ENCODE peak calls at places on chromosomes 16 and 17, in four cellular contexts. Z, D, G and K are unnamed samples.

GRCh38 chr16:78323315-78323714 is 223.9 kb downstream of the WWOX start:
- DNase-seq in Z (no peak), D (no peak), G (no peak), K (no peak)

GRCh38 chr17:39863244-39863917 is 731 bp downstream of the IKZF3 start:
- DNase-seq in Z (no peak), D (no peak), G (no peak), K (no peak)

GRCh38 chr17:4940625-4941021 is 555 bp downstream of the RNF167 start:
- DNase-seq in Z (no peak), D (no peak), G (peak), K (no peak)

GRCh38 chr17:80025796-80026195 is 9.9 kb downstream of the TBC1D16 start:
- DNase-seq in Z (peak), D (no peak), G (no peak), K (no peak)

GRCh38 chr17:32274643-32275042 is 9.0 kb downstream of the RHBDL3 start:
- DNase-seq in Z (no peak), D (no peak), G (no peak), K (no peak)

GRCh38 chr16:89565506-89566372 is 5.3 kb downstream of the RPL13 start:
- DNase-seq in Z (peak), D (no peak), G (peak), K (peak)

GRCh38 chr17:49035470-49036269 is 38.5 kb downstream of the IGF2BP1 start:
- DNase-seq in Z (peak), D (peak), G (peak), K (peak)

GRCh38 chr16:1002399-1003161 is 21.0 kb downstream of the SOX8 start:
- DNase-seq in Z (no peak), D (peak), G (no peak), K (no peak)

GRCh38 chr17:82396601-82397435 is 21.3 kb upstream of the HEXD start:
- DNase-seq in Z (no peak), D (no peak), G (no peak), K (no peak)

GRCh38 chr16:63921737-63922136 is 1200.1 kb downstream of the CDH11 start:
- DNase-seq in Z (no peak), D (no peak), G (no peak), K (no peak)

GRCh38 chr17:27389542-27390140 is 66.6 kb upstream of the KSR1 start:
- DNase-seq in Z (no peak), D (no peak), G (no peak), K (no peak)

GRCh38 chr17:66724581-66725341 is 110.2 kb upstream of the CACNG5 start:
- DNase-seq in Z (peak), D (no peak), G (no peak), K (peak)

GRCh38 chr17:74008196-74008595 is 195.3 kb upstream of the RPL38 start:
- DNase-seq in Z (peak), D (peak), G (no peak), K (no peak)

GRCh38 chr17:31546650-31547049 is 155.2 kb downstream of the RAB11FIP4 start:
- DNase-seq in Z (no peak), D (no peak), G (no peak), K (no peak)

GRCh38 chr17:57279432-57279831 is 23.1 kb downstream of the MSI2 start:
- DNase-seq in Z (no peak), D (no peak), G (no peak), K (no peak)

GRCh38 chr16:4641306-4641687 is 16.7 kb downstream of the MGRN1 start:
- DNase-seq in Z (no peak), D (no peak), G (no peak), K (no peak)

GRCh38 chr17:50564916-50565315 is 4.4 kb downstream of the CACNA1G start:
- DNase-seq in Z (no peak), D (no peak), G (peak), K (peak)

GRCh38 chr16:80687606-80688005 is 116.8 kb downstream of the CDYL2 start:
- DNase-seq in Z (no peak), D (no peak), G (no peak), K (no peak)

GRCh38 chr16:3637371-3637923 is 17.0 kb upstream of the DNASE1 start:
- DNase-seq in Z (no peak), D (no peak), G (no peak), K (no peak)

GRCh38 chr16:71826533-71827017 is 17.9 kb upstream of the AP1G1 start:
- DNase-seq in Z (no peak), D (no peak), G (no peak), K (no peak)

GRCh38 chr17:49505854-49506253 is 10.8 kb downstream of the NGFR start:
- DNase-seq in Z (no peak), D (no peak), G (peak), K (no peak)

GRCh38 chr16:69522732-69523404 is 42.9 kb upstream of the NFAT5 start:
- DNase-seq in Z (no peak), D (peak), G (no peak), K (no peak)

GRCh38 chr17:78214016-78214705 is at the start of gene BIRC5:
- DNase-seq in Z (peak), D (peak), G (peak), K (peak)

GRCh38 chr16:12754824-12755543 is 48.7 kb downstream of the CPPED1 start:
- DNase-seq in Z (no peak), D (no peak), G (no peak), K (no peak)

GRCh38 chr16:46883353-46883689 is 841 bp upstream of the GPT2 start:
- DNase-seq in Z (peak), D (no peak), G (no peak), K (no peak)

GRCh38 chr16:75481475-75481874 is 13.8 kb downstream of the CHST6 start:
- DNase-seq in Z (no peak), D (no peak), G (no peak), K (no peak)

GRCh38 chr17:78375401-78376079 is 2.9 kb upstream of the PGS1 start:
- DNase-seq in Z (no peak), D (peak), G (no peak), K (peak)

GRCh38 chr16:49597796-49598195 is 224.2 kb downstream of the C16orf78 start:
- DNase-seq in Z (no peak), D (no peak), G (no peak), K (no peak)

GRCh38 chr16:47815655-47816054 is 340.1 kb downstream of the ABCC12 start:
- DNase-seq in Z (no peak), D (no peak), G (no peak), K (no peak)

GRCh38 chr16:57637424-57637823 is 9.0 kb downstream of the ADGRG1 start:
- DNase-seq in Z (no peak), D (no peak), G (peak), K (peak)